ENCODE peak calls at places on chromosomes 7 and 10, in four cellular contexts. One of them, this sample, is unnamed.
A peak's percentile ranks its signal among the peaks of the same experiment; 100 is the strongest.

GRCh38 chr10:109933984-109934565 is 10.8 kb upstream of the XPNPEP1 start:
- DNase-seq in GM12865: no peak
- DNase-seq in Peyer's patch: no peak
- DNase-seq in activated T-cell treated with anti-CD3 and anti-CD28 coated beads, Interleukin-2, amount 50 U/mL, for 4 hours: no peak
- DNase-seq in this sample: no peak

GRCh38 chr10:12470719-12471118 is 121.4 kb downstream of the CAMK1D start:
- DNase-seq in activated T-cell treated with anti-CD3 and anti-CD28 coated beads, Interleukin-2, amount 50 U/mL, for 4 hours: no peak
- DNase-seq in GM12865: no peak
- DNase-seq in Peyer's patch: no peak
- DNase-seq in this sample: no peak

GRCh38 chr10:26430641-26431163 is 7.4 kb upstream of the APBB1IP start:
- DNase-seq in Peyer's patch: no peak
- DNase-seq in activated T-cell treated with anti-CD3 and anti-CD28 coated beads, Interleukin-2, amount 50 U/mL, for 4 hours: no peak
- DNase-seq in GM12865: peak; percentile 93
- DNase-seq in this sample: peak; percentile 67

GRCh38 chr10:73997479-73997805 is 474 bp upstream of the VCL start:
- DNase-seq in Peyer's patch: no peak
- DNase-seq in GM12865: peak; percentile 66
- DNase-seq in activated T-cell treated with anti-CD3 and anti-CD28 coated beads, Interleukin-2, amount 50 U/mL, for 4 hours: no peak
- DNase-seq in this sample: peak; percentile 60

GRCh38 chr10:128429835-128430513 is 303.8 kb upstream of the MKI67 start:
- DNase-seq in Peyer's patch: no peak
- DNase-seq in GM12865: no peak
- DNase-seq in activated T-cell treated with anti-CD3 and anti-CD28 coated beads, Interleukin-2, amount 50 U/mL, for 4 hours: no peak
- DNase-seq in this sample: no peak

GRCh38 chr10:122188706-122189105 is 82.4 kb upstream of the BTBD16 start:
- DNase-seq in activated T-cell treated with anti-CD3 and anti-CD28 coated beads, Interleukin-2, amount 50 U/mL, for 4 hours: no peak
- DNase-seq in GM12865: no peak
- DNase-seq in Peyer's patch: no peak
- DNase-seq in this sample: no peak

GRCh38 chr7:27964840-27965239 is 215.8 kb downstream of the JAZF1 start:
- DNase-seq in activated T-cell treated with anti-CD3 and anti-CD28 coated beads, Interleukin-2, amount 50 U/mL, for 4 hours: no peak
- DNase-seq in Peyer's patch: no peak
- DNase-seq in GM12865: no peak
- DNase-seq in this sample: no peak

GRCh38 chr10:29266641-29267040 is 22.2 kb upstream of the LYZL1 start:
- DNase-seq in activated T-cell treated with anti-CD3 and anti-CD28 coated beads, Interleukin-2, amount 50 U/mL, for 4 hours: no peak
- DNase-seq in Peyer's patch: no peak
- DNase-seq in GM12865: no peak
- DNase-seq in this sample: no peak

GRCh38 chr7:146002008-146002407 is 114.6 kb upstream of the CNTNAP2 start:
- DNase-seq in GM12865: no peak
- DNase-seq in activated T-cell treated with anti-CD3 and anti-CD28 coated beads, Interleukin-2, amount 50 U/mL, for 4 hours: no peak
- DNase-seq in Peyer's patch: no peak
- DNase-seq in this sample: no peak

GRCh38 chr7:41694490-41694889 is 8.4 kb downstream of the INHBA start:
- DNase-seq in activated T-cell treated with anti-CD3 and anti-CD28 coated beads, Interleukin-2, amount 50 U/mL, for 4 hours: no peak
- DNase-seq in GM12865: no peak
- DNase-seq in Peyer's patch: no peak
- DNase-seq in this sample: no peak

GRCh38 chr10:31650010-31650409 is 278.6 kb downstream of the ARHGAP12 start:
- DNase-seq in Peyer's patch: no peak
- DNase-seq in GM12865: no peak
- DNase-seq in activated T-cell treated with anti-CD3 and anti-CD28 coated beads, Interleukin-2, amount 50 U/mL, for 4 hours: no peak
- DNase-seq in this sample: no peak

GRCh38 chr10:10599994-10600393 is 417.7 kb upstream of the CELF2 start:
- DNase-seq in activated T-cell treated with anti-CD3 and anti-CD28 coated beads, Interleukin-2, amount 50 U/mL, for 4 hours: no peak
- DNase-seq in Peyer's patch: no peak
- DNase-seq in GM12865: peak; percentile 16
- DNase-seq in this sample: no peak

GRCh38 chr10:69497611-69498390 is 46.5 kb downstream of the TSPAN15 start:
- DNase-seq in activated T-cell treated with anti-CD3 and anti-CD28 coated beads, Interleukin-2, amount 50 U/mL, for 4 hours: no peak
- DNase-seq in Peyer's patch: peak; percentile 42
- DNase-seq in GM12865: no peak
- DNase-seq in this sample: no peak

GRCh38 chr7:5204546-5204945 is 14.5 kb downstream of the WIPI2 start:
- DNase-seq in Peyer's patch: no peak
- DNase-seq in GM12865: no peak
- DNase-seq in activated T-cell treated with anti-CD3 and anti-CD28 coated beads, Interleukin-2, amount 50 U/mL, for 4 hours: no peak
- DNase-seq in this sample: no peak

GRCh38 chr10:66215005-66215404 is 710.8 kb upstream of the LRRTM3 start:
- DNase-seq in Peyer's patch: peak; percentile 38
- DNase-seq in activated T-cell treated with anti-CD3 and anti-CD28 coated beads, Interleukin-2, amount 50 U/mL, for 4 hours: no peak
- DNase-seq in GM12865: peak; percentile 2
- DNase-seq in this sample: no peak

GRCh38 chr7:95245828-95246227 is 78.5 kb downstream of the PON1 start:
- DNase-seq in GM12865: no peak
- DNase-seq in Peyer's patch: no peak
- DNase-seq in activated T-cell treated with anti-CD3 and anti-CD28 coated beads, Interleukin-2, amount 50 U/mL, for 4 hours: no peak
- DNase-seq in this sample: no peak

GRCh38 chr10:113680172-113681111 is 730 bp downstream of the CASP7 start:
- DNase-seq in activated T-cell treated with anti-CD3 and anti-CD28 coated beads, Interleukin-2, amount 50 U/mL, for 4 hours: peak; percentile 47
- DNase-seq in Peyer's patch: peak; percentile 78
- DNase-seq in GM12865: peak; percentile 74
- DNase-seq in this sample: peak; percentile 21

GRCh38 chr10:50846753-50847152 is 38.7 kb downstream of the A1CF start:
- DNase-seq in GM12865: no peak
- DNase-seq in activated T-cell treated with anti-CD3 and anti-CD28 coated beads, Interleukin-2, amount 50 U/mL, for 4 hours: no peak
- DNase-seq in Peyer's patch: no peak
- DNase-seq in this sample: no peak

GRCh38 chr7:84372712-84373111 is 178.1 kb upstream of the SEMA3A start:
- DNase-seq in activated T-cell treated with anti-CD3 and anti-CD28 coated beads, Interleukin-2, amount 50 U/mL, for 4 hours: no peak
- DNase-seq in GM12865: no peak
- DNase-seq in Peyer's patch: no peak
- DNase-seq in this sample: no peak

GRCh38 chr7:155404976-155405375 is 53.0 kb upstream of the EN2 start:
- DNase-seq in GM12865: no peak
- DNase-seq in Peyer's patch: no peak
- DNase-seq in activated T-cell treated with anti-CD3 and anti-CD28 coated beads, Interleukin-2, amount 50 U/mL, for 4 hours: no peak
- DNase-seq in this sample: no peak

GRCh38 chr10:101968910-101969321 is 87.1 kb downstream of the ARMH3 start:
- DNase-seq in activated T-cell treated with anti-CD3 and anti-CD28 coated beads, Interleukin-2, amount 50 U/mL, for 4 hours: no peak
- DNase-seq in GM12865: peak; percentile 73
- DNase-seq in Peyer's patch: no peak
- DNase-seq in this sample: peak; percentile 42

GRCh38 chr7:33539198-33539597 is 366.1 kb upstream of the BMPER start:
- DNase-seq in GM12865: no peak
- DNase-seq in activated T-cell treated with anti-CD3 and anti-CD28 coated beads, Interleukin-2, amount 50 U/mL, for 4 hours: no peak
- DNase-seq in Peyer's patch: no peak
- DNase-seq in this sample: no peak

GRCh38 chr10:30803901-30804322 is 174.4 kb upstream of the LYZL2 start:
- DNase-seq in GM12865: no peak
- DNase-seq in activated T-cell treated with anti-CD3 and anti-CD28 coated beads, Interleukin-2, amount 50 U/mL, for 4 hours: no peak
- DNase-seq in Peyer's patch: no peak
- DNase-seq in this sample: no peak

GRCh38 chr10:11880169-11881027 is 57.2 kb downstream of the PROSER2 start:
- DNase-seq in activated T-cell treated with anti-CD3 and anti-CD28 coated beads, Interleukin-2, amount 50 U/mL, for 4 hours: no peak
- DNase-seq in Peyer's patch: no peak
- DNase-seq in GM12865: no peak
- DNase-seq in this sample: no peak

GRCh38 chr7:50359995-50360925 is 55.7 kb downstream of the IKZF1 start:
- DNase-seq in GM12865: no peak
- DNase-seq in Peyer's patch: no peak
- DNase-seq in activated T-cell treated with anti-CD3 and anti-CD28 coated beads, Interleukin-2, amount 50 U/mL, for 4 hours: peak; percentile 84
- DNase-seq in this sample: no peak

GRCh38 chr10:14244801-14245211 is 85.9 kb downstream of the FRMD4A start:
- DNase-seq in activated T-cell treated with anti-CD3 and anti-CD28 coated beads, Interleukin-2, amount 50 U/mL, for 4 hours: no peak
- DNase-seq in GM12865: no peak
- DNase-seq in Peyer's patch: no peak
- DNase-seq in this sample: no peak

GRCh38 chr10:45421231-45422097 is 47.4 kb downstream of the ALOX5 start:
- DNase-seq in GM12865: peak; percentile 70
- DNase-seq in activated T-cell treated with anti-CD3 and anti-CD28 coated beads, Interleukin-2, amount 50 U/mL, for 4 hours: peak; percentile 35
- DNase-seq in Peyer's patch: no peak
- DNase-seq in this sample: no peak

GRCh38 chr10:10222288-10222945 is 795.3 kb upstream of the CELF2 start:
- DNase-seq in Peyer's patch: no peak
- DNase-seq in GM12865: no peak
- DNase-seq in activated T-cell treated with anti-CD3 and anti-CD28 coated beads, Interleukin-2, amount 50 U/mL, for 4 hours: no peak
- DNase-seq in this sample: no peak

GRCh38 chr10:123241391-123242141 is 87.4 kb downstream of the BUB3 start:
- DNase-seq in activated T-cell treated with anti-CD3 and anti-CD28 coated beads, Interleukin-2, amount 50 U/mL, for 4 hours: peak; percentile 11
- DNase-seq in Peyer's patch: no peak
- DNase-seq in GM12865: peak; percentile 57
- DNase-seq in this sample: peak; percentile 16

GRCh38 chr10:110434477-110435096 is 63.1 kb upstream of the DUSP5 start:
- DNase-seq in activated T-cell treated with anti-CD3 and anti-CD28 coated beads, Interleukin-2, amount 50 U/mL, for 4 hours: no peak
- DNase-seq in GM12865: no peak
- DNase-seq in Peyer's patch: peak; percentile 3
- DNase-seq in this sample: no peak

GRCh38 chr10:17959870-17960269 is 8.2 kb downstream of the SLC39A12 start:
- DNase-seq in GM12865: no peak
- DNase-seq in activated T-cell treated with anti-CD3 and anti-CD28 coated beads, Interleukin-2, amount 50 U/mL, for 4 hours: no peak
- DNase-seq in Peyer's patch: no peak
- DNase-seq in this sample: no peak

GRCh38 chr7:108181073-108181985 is 51.2 kb upstream of the LAMB4 start:
- DNase-seq in GM12865: peak; percentile 61
- DNase-seq in Peyer's patch: no peak
- DNase-seq in activated T-cell treated with anti-CD3 and anti-CD28 coated beads, Interleukin-2, amount 50 U/mL, for 4 hours: no peak
- DNase-seq in this sample: peak; percentile 28

GRCh38 chr7:151813997-151814396 is 62.9 kb downstream of the PRKAG2 start:
- DNase-seq in GM12865: no peak
- DNase-seq in Peyer's patch: peak; percentile 13
- DNase-seq in activated T-cell treated with anti-CD3 and anti-CD28 coated beads, Interleukin-2, amount 50 U/mL, for 4 hours: no peak
- DNase-seq in this sample: no peak

GRCh38 chr7:115099906-115100305 is 178.0 kb downstream of the MDFIC start:
- DNase-seq in activated T-cell treated with anti-CD3 and anti-CD28 coated beads, Interleukin-2, amount 50 U/mL, for 4 hours: no peak
- DNase-seq in GM12865: no peak
- DNase-seq in Peyer's patch: no peak
- DNase-seq in this sample: no peak

GRCh38 chr10:69963178-69963834 is 89.3 kb upstream of the MACROH2A2 start:
- DNase-seq in activated T-cell treated with anti-CD3 and anti-CD28 coated beads, Interleukin-2, amount 50 U/mL, for 4 hours: no peak
- DNase-seq in Peyer's patch: no peak
- DNase-seq in GM12865: no peak
- DNase-seq in this sample: no peak

GRCh38 chr10:60951272-60951724 is 7.3 kb upstream of the RHOBTB1 start:
- DNase-seq in GM12865: no peak
- DNase-seq in activated T-cell treated with anti-CD3 and anti-CD28 coated beads, Interleukin-2, amount 50 U/mL, for 4 hours: no peak
- DNase-seq in Peyer's patch: no peak
- DNase-seq in this sample: no peak

GRCh38 chr7:32881074-32881982 is 10.2 kb downstream of the KBTBD2 start:
- DNase-seq in GM12865: no peak
- DNase-seq in activated T-cell treated with anti-CD3 and anti-CD28 coated beads, Interleukin-2, amount 50 U/mL, for 4 hours: no peak
- DNase-seq in Peyer's patch: no peak
- DNase-seq in this sample: no peak

GRCh38 chr7:159014297-159015062 is 130.2 kb downstream of the VIPR2 start:
- DNase-seq in GM12865: no peak
- DNase-seq in activated T-cell treated with anti-CD3 and anti-CD28 coated beads, Interleukin-2, amount 50 U/mL, for 4 hours: no peak
- DNase-seq in Peyer's patch: peak; percentile 37
- DNase-seq in this sample: no peak

This sample was measured in germinal center.